ENCODE peak calls at places on chromosomes 7 and 10, in nine cellular contexts. Z is HCEC 1CT; I is ascending aorta; F is NCI-H2029; D is CD8-positive, alpha-beta memory T cell; M is fibroblast of gingiva; E is NCI-H1436; P is left lung; Y is HS-5. G is an unnamed sample.

GRCh38 chr7:116525298-116525912 is 569 bp downstream of the CAV1 start:
- DNase-seq in I (peak), Z (no peak), M (peak), D (no peak), E (no peak), F (no peak), P (peak), Y (no peak), G (peak)

GRCh38 chr7:2554654-2555053 is 670 bp downstream of the BRAT1 start:
- DNase-seq in I (no peak), E (no peak), Z (no peak), P (no peak), F (no peak), D (no peak), M (no peak), Y (no peak), G (peak)

GRCh38 chr7:137742051-137742450 is 104.7 kb downstream of the DGKI start:
- DNase-seq in Y (no peak), Z (no peak), D (no peak), E (no peak), M (no peak), F (no peak), I (no peak), P (no peak), G (no peak)

GRCh38 chr7:155880721-155881120 is 68.5 kb upstream of the SHH start:
- DNase-seq in Z (no peak), M (no peak), P (no peak), F (no peak), E (no peak), D (no peak), Y (no peak), I (no peak), G (no peak)

GRCh38 chr7:142880886-142881505 is 4.5 kb downstream of the TRPV6 start:
- DNase-seq in Z (no peak), P (peak), M (no peak), E (no peak), I (no peak), D (peak), F (no peak), Y (no peak), G (peak)

GRCh38 chr7:34067406-34067805 is 162.1 kb downstream of the BMPER start:
- DNase-seq in Y (no peak), F (no peak), E (no peak), M (peak), D (no peak), I (no peak), P (no peak), Z (no peak), G (peak)

GRCh38 chr10:86403183-86403797 is 36.7 kb upstream of the GRID1 start:
- DNase-seq in P (no peak), I (no peak), F (no peak), M (no peak), D (no peak), Z (no peak), E (no peak), Y (no peak), G (no peak)

GRCh38 chr7:110205899-110206298 is 885.0 kb upstream of the LRRN3 start:
- DNase-seq in D (no peak), M (no peak), Y (no peak), E (no peak), I (no peak), Z (no peak), P (no peak), F (no peak), G (no peak)

GRCh38 chr10:6386346-6386745 is 183.6 kb downstream of the PFKFB3 start:
- DNase-seq in Z (no peak), P (peak), Y (no peak), D (no peak), M (no peak), E (no peak), I (no peak), F (no peak), G (no peak)

GRCh38 chr10:96034625-96035024 is 8.8 kb upstream of the CCNJ start:
- DNase-seq in E (no peak), M (no peak), Y (no peak), I (no peak), Z (no peak), F (no peak), P (no peak), D (no peak), G (no peak)

GRCh38 chr7:30866939-30867338 is 44.7 kb upstream of the AQP1 start:
- DNase-seq in F (no peak), D (no peak), Y (no peak), Z (no peak), P (no peak), I (no peak), M (no peak), E (no peak), G (no peak)

GRCh38 chr10:126421745-126422144 is 33.5 kb upstream of the ADAM12 start:
- DNase-seq in I (no peak), Z (peak), M (peak), P (no peak), Y (peak), F (no peak), D (no peak), E (no peak), G (peak)

GRCh38 chr10:101545898-101546297 is 42.2 kb downstream of the POLL start:
- DNase-seq in Y (no peak), M (no peak), P (no peak), Z (no peak), I (no peak), D (no peak), E (no peak), F (peak), G (no peak)

GRCh38 chr10:120077707-120078492 is 185.4 kb downstream of the SEC23IP start:
- DNase-seq in D (no peak), Z (no peak), E (no peak), F (no peak), Y (no peak), M (no peak), I (no peak), P (no peak), G (no peak)

GRCh38 chr7:12629816-12630614 is 57.4 kb upstream of the ARL4A start:
- DNase-seq in D (no peak), P (no peak), I (no peak), Z (no peak), Y (no peak), F (no peak), M (no peak), E (no peak), G (no peak)

GRCh38 chr7:126803990-126804389 is 448.8 kb downstream of the GRM8 start:
- DNase-seq in Z (no peak), I (no peak), D (no peak), M (no peak), E (no peak), F (no peak), P (no peak), Y (no peak), G (no peak)

GRCh38 chr10:16314259-16314658 is 122.6 kb upstream of the PTER start:
- DNase-seq in F (no peak), I (no peak), Y (no peak), M (no peak), D (no peak), E (no peak), Z (no peak), P (no peak), G (no peak)

GRCh38 chr7:102451371-102452054 is 13.2 kb downstream of the ALKBH4 start:
- DNase-seq in Z (no peak), Y (no peak), F (no peak), M (no peak), E (no peak), D (no peak), I (no peak), P (no peak), G (no peak)

GRCh38 chr10:15202639-15203038 is 34.1 kb upstream of the NMT2 start:
- DNase-seq in Y (no peak), P (no peak), I (no peak), M (peak), F (no peak), D (no peak), Z (no peak), E (no peak), G (no peak)

GRCh38 chr7:128835790-128836641 is 5.8 kb downstream of the FLNC start:
- DNase-seq in Y (no peak), D (no peak), F (no peak), Z (no peak), I (peak), M (no peak), E (no peak), P (no peak), G (peak)

GRCh38 chr10:126262186-126262838 is 126.0 kb downstream of the ADAM12 start:
- DNase-seq in F (no peak), E (no peak), D (no peak), P (no peak), Z (no peak), M (peak), I (no peak), Y (no peak), G (peak)

GRCh38 chr7:37007319-37007718 is 283.0 kb upstream of the AOAH start:
- DNase-seq in P (no peak), M (no peak), Y (no peak), D (no peak), Z (no peak), F (no peak), E (no peak), I (no peak), G (no peak)

GRCh38 chr7:120837599-120837998 is 20.3 kb downstream of the TSPAN12 start:
- DNase-seq in Y (no peak), E (no peak), Z (no peak), P (no peak), M (no peak), F (no peak), I (no peak), D (no peak), G (no peak)

GRCh38 chr10:3825862-3826351 is 40.9 kb upstream of the KLF6 start:
- DNase-seq in Y (no peak), F (no peak), E (no peak), Z (no peak), M (peak), D (no peak), I (no peak), P (no peak), G (peak)

GRCh38 chr7:116113310-116113709 is 82.7 kb upstream of the TFEC start:
- DNase-seq in P (no peak), F (no peak), Y (no peak), D (no peak), I (no peak), Z (no peak), E (no peak), M (no peak), G (no peak)

GRCh38 chr10:78868861-78869260 is 199.9 kb upstream of the ZMIZ1 start:
- DNase-seq in E (no peak), Z (no peak), F (no peak), D (no peak), I (no peak), P (no peak), Y (no peak), M (no peak), G (no peak)

GRCh38 chr7:109844362-109844761 is 1246.6 kb upstream of the LRRN3 start:
- DNase-seq in M (no peak), Y (no peak), P (no peak), I (no peak), Z (no peak), D (no peak), E (peak), F (no peak), G (peak)

GRCh38 chr7:114930829-114931655 is 9.1 kb downstream of the MDFIC start:
- DNase-seq in F (no peak), I (no peak), Y (no peak), M (peak), E (no peak), P (no peak), D (no peak), Z (peak), G (peak)

GRCh38 chr10:113053881-113054280 is 103.8 kb downstream of the TCF7L2 start:
- DNase-seq in D (no peak), P (no peak), Y (no peak), Z (no peak), F (no peak), E (no peak), M (no peak), I (peak), G (no peak)

GRCh38 chr7:33728779-33729646 is 176.3 kb upstream of the BMPER start:
- DNase-seq in Z (no peak), F (no peak), M (no peak), D (no peak), P (no peak), I (no peak), E (no peak), Y (no peak), G (no peak)

GRCh38 chr7:116547347-116547746 is 22.5 kb downstream of the CAV1 start:
- DNase-seq in Y (no peak), F (no peak), D (no peak), Z (peak), E (no peak), P (no peak), M (peak), I (no peak), G (peak)

GRCh38 chr7:154375956-154376355 is 323.8 kb downstream of the DPP6 start:
- DNase-seq in F (no peak), E (no peak), Z (no peak), Y (no peak), I (no peak), M (no peak), P (no peak), D (no peak), G (no peak)

G was measured in adipocyte.